ENCODE peak calls at places on chromosomes 16 and 17, in eight cellular contexts. U, L, J, W, O, V, C and S are unnamed samples.

GRCh38 chr16:85522842-85523601 is 90.1 kb upstream of the GSE1 start:
- DNase-seq in O (no peak), U (no peak), W (peak; percentile 70), V (no peak), J (no peak), C (no peak), L (no peak), S (no peak)

GRCh38 chr16:66543541-66543940 is 6.4 kb downstream of the TK2 start:
- DNase-seq in U (no peak), O (no peak), L (no peak), W (no peak), J (no peak), V (no peak), C (no peak), S (no peak)

GRCh38 chr16:49474741-49475140 is 101.1 kb downstream of the C16orf78 start:
- DNase-seq in J (no peak), O (no peak), W (no peak), L (no peak), V (no peak), U (no peak), C (no peak), S (no peak)

GRCh38 chr17:57755479-57756070 is 10.5 kb upstream of the CCDC182 start:
- DNase-seq in U (no peak), V (no peak), W (peak; percentile 17), J (no peak), C (no peak), L (no peak), O (no peak), S (no peak)

GRCh38 chr17:2841606-2842005 is 45.4 kb downstream of the RAP1GAP2 start:
- DNase-seq in L (no peak), J (no peak), C (no peak), V (no peak), O (no peak), W (no peak), U (no peak), S (no peak)

GRCh38 chr17:8896641-8897635 is 29.5 kb upstream of the PIK3R6 start:
- DNase-seq in J (no peak), W (no peak), U (no peak), V (no peak), O (no peak), L (no peak), C (no peak), S (no peak)

GRCh38 chr16:83965444-83966152 is 2.4 kb upstream of the NECAB2 start:
- DNase-seq in L (no peak), O (no peak), V (no peak), W (no peak), J (no peak), U (no peak), C (no peak), S (no peak)

GRCh38 chr17:33292184-33292980 is 713 bp downstream of the ASIC2 start:
- DNase-seq in O (peak; percentile 36), C (no peak), W (peak; percentile 35), L (no peak), V (no peak), U (peak; percentile 40), J (peak; percentile 21), S (no peak)

GRCh38 chr16:67445126-67445426 is 14.2 kb downstream of the HSD11B2 start:
- DNase-seq in J (no peak), L (no peak), O (no peak), V (no peak), W (no peak), U (no peak), C (no peak), S (no peak)

GRCh38 chr17:27494192-27495091 is 38.2 kb downstream of the KSR1 start:
- DNase-seq in J (no peak), U (peak; percentile 33), O (peak; percentile 74), V (no peak), L (no peak), C (no peak), W (no peak), S (peak; percentile 83)

GRCh38 chr16:56382901-56383355 is 42.4 kb downstream of the AMFR start:
- DNase-seq in O (no peak), U (peak; percentile 76), V (no peak), W (no peak), J (no peak), L (peak; percentile 40), C (no peak), S (no peak)

GRCh38 chr16:88503374-88503770 is 50.3 kb downstream of the ZFPM1 start:
- DNase-seq in O (no peak), L (no peak), J (no peak), V (no peak), W (no peak), C (no peak), U (no peak), S (no peak)

GRCh38 chr16:86076606-86077005 is 177.6 kb downstream of the IRF8 start:
- DNase-seq in W (no peak), U (no peak), J (no peak), O (no peak), V (no peak), C (no peak), L (no peak), S (no peak)

GRCh38 chr16:64250866-64251265 is 871.0 kb downstream of the CDH11 start:
- DNase-seq in C (no peak), J (no peak), W (no peak), O (no peak), U (no peak), V (no peak), L (no peak), S (no peak)

GRCh38 chr16:50699345-50700159 is 6.1 kb downstream of the NOD2 start:
- DNase-seq in C (no peak), O (no peak), J (peak; percentile 74), W (no peak), L (no peak), V (no peak), U (no peak), S (no peak)

GRCh38 chr17:82876602-82877391 is 37.0 kb upstream of the ZNF750 start:
- DNase-seq in U (peak; percentile 28), V (no peak), L (no peak), C (no peak), W (no peak), O (peak; percentile 95), J (no peak), S (peak; percentile 74)

GRCh38 chr16:59324462-59324861 is 590.3 kb upstream of the GOT2 start:
- DNase-seq in V (no peak), W (no peak), L (peak; percentile 26), U (no peak), C (no peak), O (no peak), J (no peak), S (no peak)

GRCh38 chr17:8005951-8006730 is 3.7 kb downstream of the GUCY2D start:
- DNase-seq in O (no peak), C (no peak), U (no peak), L (no peak), J (no peak), W (no peak), V (no peak), S (no peak)

GRCh38 chr17:68710976-68711375 is 109.8 kb upstream of the FAM20A start:
- DNase-seq in W (no peak), O (no peak), U (no peak), J (no peak), V (no peak), C (no peak), L (no peak), S (no peak)

GRCh38 chr16:1538804-1539520 is 5.5 kb downstream of the TMEM204 start:
- DNase-seq in L (no peak), W (no peak), C (no peak), V (no peak), J (peak; percentile 44), U (no peak), O (peak; percentile 82), S (no peak)

GRCh38 chr16:71811261-71811803 is 2.7 kb upstream of the AP1G1 start:
- DNase-seq in L (no peak), O (no peak), J (no peak), V (no peak), W (no peak), U (no peak), C (peak; percentile 2), S (no peak)

GRCh38 chr16:1296688-1297412 is 12.6 kb upstream of the UBE2I start:
- DNase-seq in C (no peak), V (no peak), O (no peak), J (no peak), L (peak; percentile 77), W (no peak), U (no peak), S (peak; percentile 57)

GRCh38 chr17:79038545-79039135 is 14.7 kb downstream of the C1QTNF1 start:
- DNase-seq in L (peak; percentile 96), O (no peak), C (no peak), U (no peak), J (no peak), W (no peak), V (no peak), S (peak; percentile 88)

GRCh38 chr16:78407191-78407590 is 307.7 kb downstream of the WWOX start:
- DNase-seq in L (no peak), V (no peak), W (no peak), C (no peak), U (no peak), J (no peak), O (no peak), S (no peak)

GRCh38 chr16:4032768-4033167 is 83.5 kb downstream of the ADCY9 start:
- DNase-seq in O (no peak), C (peak; percentile 69), W (no peak), U (no peak), L (no peak), V (no peak), J (peak; percentile 7), S (no peak)

GRCh38 chr16:87070657-87071056 is 246.5 kb downstream of the C16orf95 start:
- DNase-seq in C (no peak), V (no peak), J (no peak), L (no peak), O (no peak), W (no peak), U (no peak), S (no peak)

GRCh38 chr17:36778458-36778857 is 158.8 kb upstream of the LHX1 start:
- DNase-seq in O (no peak), J (no peak), W (no peak), V (no peak), C (no peak), L (no peak), U (no peak), S (no peak)

GRCh38 chr16:3656491-3657468 is 2.3 kb downstream of the DNASE1 start:
- DNase-seq in J (peak; percentile 43), W (no peak), C (no peak), L (no peak), O (no peak), V (no peak), U (no peak), S (no peak)

GRCh38 chr16:17921357-17921978 is 415.1 kb downstream of the NPIPA8 start:
- DNase-seq in W (no peak), O (no peak), J (peak; percentile 66), L (no peak), C (peak; percentile 32), V (no peak), U (no peak), S (peak; percentile 52)

GRCh38 chr16:85193876-85194275 is 81.6 kb upstream of the CIBAR2 start:
- DNase-seq in V (no peak), C (no peak), O (no peak), J (no peak), W (no peak), U (no peak), L (no peak), S (peak; percentile 74)

GRCh38 chr17:1461193-1461944 is 5.3 kb upstream of the CRK start:
- DNase-seq in V (no peak), U (no peak), O (no peak), C (no peak), J (no peak), W (no peak), L (no peak), S (peak; percentile 41)

GRCh38 chr16:88560722-88561484 is 9.3 kb upstream of the ZC3H18 start:
- DNase-seq in C (no peak), L (no peak), O (no peak), V (no peak), U (no peak), J (no peak), W (no peak), S (no peak)

GRCh38 chr16:1850981-1851380 is 21.0 kb downstream of the MEIOB start:
- DNase-seq in L (no peak), C (no peak), V (no peak), W (no peak), O (no peak), U (no peak), J (no peak), S (no peak)

GRCh38 chr17:81294512-81295030 is 536 bp downstream of the SLC38A10 start:
- DNase-seq in O (no peak), U (no peak), J (peak; percentile 24), L (no peak), V (no peak), C (peak; percentile 12), W (no peak), S (peak; percentile 44)